ENCODE peak calls at places on chromosomes 7 and 10, in six cellular contexts. U is T-helper 17 cell; Q is stimulated activated CD4-positive, alpha-beta T cell treated with anti-CD3 and anti-CD28 coated beads, TNF-alpha, amount 100 ng/mL, for 48 hours; V is iris pigment epithelial cell; B is neuronal stem cell; P is NCI-H2171 treated with DMSO at 0.1 percent for 48 hours. T is an unnamed sample.

GRCh38 chr10:15068802-15069201 is 19.8 kb downstream of the ACBD7 start:
- DNase-seq in P (no peak), V (peak; percentile 98), Q (no peak), U (no peak), B (no peak), T (no peak)

GRCh38 chr10:129772472-129773358 is 191.4 kb downstream of the EBF3 start:
- DNase-seq in V (no peak), B (no peak), Q (no peak), P (no peak), U (no peak), T (peak; percentile 51)

GRCh38 chr7:90938371-90938770 is 325.9 kb upstream of the FZD1 start:
- DNase-seq in V (peak; percentile 25), P (no peak), B (no peak), U (no peak), Q (no peak), T (no peak)

GRCh38 chr10:33132626-33133025 is 174.6 kb upstream of the ITGB1 start:
- DNase-seq in P (no peak), V (no peak), U (no peak), Q (peak; percentile 33), B (no peak), T (no peak)

GRCh38 chr7:80900583-80901576 is 18.0 kb downstream of the SEMA3C start:
- DNase-seq in U (no peak), V (peak; percentile 89), Q (no peak), P (no peak), B (no peak), T (no peak)

GRCh38 chr7:73865738-73866445 is 4.9 kb downstream of the TMEM270 start:
- DNase-seq in U (no peak), B (no peak), Q (no peak), V (peak; percentile 59), P (peak; percentile 36), T (no peak)

GRCh38 chr7:141154131-141154732 is 80.4 kb downstream of the TMEM178B start:
- DNase-seq in Q (no peak), B (no peak), P (no peak), U (no peak), V (no peak), T (no peak)

GRCh38 chr7:5452937-5453540 is 29.4 kb upstream of the TNRC18 start:
- DNase-seq in U (no peak), V (peak; percentile 70), Q (no peak), P (no peak), B (peak; percentile 72), T (no peak)

GRCh38 chr7:102412548-102412947 is 16.4 kb downstream of the PRKRIP1 start:
- DNase-seq in V (peak; percentile 39), Q (no peak), U (no peak), P (peak; percentile 15), B (no peak), T (no peak)

GRCh38 chr10:72697711-72698110 is 5.8 kb downstream of the MCU start:
- DNase-seq in Q (no peak), V (no peak), P (no peak), B (no peak), U (no peak), T (no peak)

GRCh38 chr10:88227342-88228018 is 355.6 kb downstream of the RNLS start:
- DNase-seq in U (no peak), B (no peak), P (no peak), V (peak; percentile 81), Q (no peak), T (no peak)

GRCh38 chr7:130918129-130919052 is 184.4 kb upstream of the KLF14 start:
- DNase-seq in U (no peak), Q (no peak), P (no peak), B (no peak), V (peak; percentile 58), T (no peak)

GRCh38 chr7:117728858-117729257 is 144.4 kb downstream of the CTTNBP2 start:
- DNase-seq in Q (no peak), P (no peak), U (no peak), B (no peak), V (peak; percentile 13), T (no peak)

GRCh38 chr7:20440472-20441105 is 109.9 kb downstream of the ITGB8 start:
- DNase-seq in P (no peak), V (peak; percentile 44), B (peak; percentile 27), U (no peak), Q (peak; percentile 2), T (no peak)

GRCh38 chr7:123355576-123356195 is 155.9 kb upstream of the SLC13A1 start:
- DNase-seq in U (no peak), Q (no peak), P (no peak), V (peak; percentile 50), B (no peak), T (no peak)

GRCh38 chr7:136940122-136940521 is 71.7 kb downstream of the CHRM2 start:
- DNase-seq in U (no peak), B (no peak), Q (no peak), P (no peak), V (no peak), T (no peak)

GRCh38 chr10:1448252-1448901 is 288.9 kb downstream of the ADARB2 start:
- DNase-seq in V (no peak), Q (no peak), U (no peak), B (no peak), P (no peak), T (no peak)

GRCh38 chr7:7428806-7429205 is 106.9 kb downstream of the COL28A1 start:
- DNase-seq in Q (no peak), U (no peak), V (peak; percentile 54), B (no peak), P (no peak), T (no peak)

GRCh38 chr7:136523581-136523980 is 344.9 kb upstream of the CHRM2 start:
- DNase-seq in P (no peak), U (no peak), B (no peak), V (peak; percentile 3), Q (no peak), T (no peak)